ENCODE peak calls at places on chromosomes 7 and 10, in four cellular contexts. X is GM12878, G is IMR-90, P is mammary epithelial cell. K is an unnamed sample.
A peak's percentile ranks its signal among the peaks of the same experiment; 100 is the strongest.

GRCh38 chr10:49133706-49134248 is at the start of gene FAM170B:
- DNase-seq in X (no peak), G (no peak), P (no peak), K (no peak)

GRCh38 chr10:87059401-87059800 is 35.2 kb downstream of the GLUD1 start:
- DNase-seq in X (no peak), G (no peak), P (no peak), K (no peak)

GRCh38 chr7:124784879-124785818 is 19.6 kb upstream of the GPR37 start:
- DNase-seq in X (no peak), G (peak; percentile 73), P (peak; percentile 30), K (peak; percentile 75)

GRCh38 chr10:71727429-71728217 is 8.0 kb upstream of the C10orf105 start:
- DNase-seq in X (peak; percentile 90), G (no peak), P (peak; percentile 28), K (peak; percentile 84)

GRCh38 chr10:103193107-103193819 is at the start of gene NT5C2:
- DNase-seq in X (no peak), G (peak; percentile 72), P (peak; percentile 74), K (peak; percentile 78)

GRCh38 chr7:95596183-95597135 is at the start of gene PDK4:
- DNase-seq in X (no peak), G (peak; percentile 40), P (peak; percentile 1), K (no peak)

GRCh38 chr10:7011994-7012393 is 398.8 kb downstream of the SFMBT2 start:
- DNase-seq in X (no peak), G (no peak), P (no peak), K (no peak)

GRCh38 chr7:27188666-27189559 is 3.9 kb upstream of the HOXA11 start:
- DNase-seq in X (no peak), G (no peak), P (no peak), K (no peak)

GRCh38 chr10:95559466-95559865 is 1.7 kb downstream of the SORBS1 start:
- DNase-seq in X (no peak), G (no peak), P (no peak), K (no peak)

GRCh38 chr7:101575168-101575567 is 53.9 kb downstream of the MYL10 start:
- DNase-seq in X (no peak), G (no peak), P (no peak), K (no peak)

GRCh38 chr7:20784311-20785210 is 2.1 kb downstream of the SP8 start:
- DNase-seq in X (no peak), G (no peak), P (peak; percentile 66), K (no peak)
- H3K27me3 ChIP-seq in X (peaks cover 6% of the 10 kb centered on the region), G (peaks cover 58% of the 10 kb centered on the region), P (peaks cover 6% of the 10 kb centered on the region), K (no peaks in the 10 kb centered on the region)

GRCh38 chr7:23387583-23387982 is 82.7 kb downstream of the IGF2BP3 start:
- DNase-seq in X (no peak), G (no peak), P (no peak), K (no peak)

GRCh38 chr7:23393636-23394035 is 76.7 kb downstream of the IGF2BP3 start:
- DNase-seq in X (no peak), G (no peak), P (no peak), K (no peak)

GRCh38 chr7:23385120-23385519 is 85.2 kb downstream of the IGF2BP3 start:
- DNase-seq in X (no peak), G (no peak), P (no peak), K (no peak)

GRCh38 chr7:23394828-23395227 is 75.5 kb downstream of the IGF2BP3 start:
- DNase-seq in X (no peak), G (peak; percentile 42), P (no peak), K (no peak)

GRCh38 chr7:23389701-23390100 is 80.6 kb downstream of the IGF2BP3 start:
- DNase-seq in X (no peak), G (no peak), P (no peak), K (no peak)
- H4K20me1 ChIP-seq in X (no peaks in the 10 kb centered on the region), G (peaks cover 32% of the 10 kb centered on the region), P (no peaks in the 10 kb centered on the region), K (no peaks in the 10 kb centered on the region)

DNA sequence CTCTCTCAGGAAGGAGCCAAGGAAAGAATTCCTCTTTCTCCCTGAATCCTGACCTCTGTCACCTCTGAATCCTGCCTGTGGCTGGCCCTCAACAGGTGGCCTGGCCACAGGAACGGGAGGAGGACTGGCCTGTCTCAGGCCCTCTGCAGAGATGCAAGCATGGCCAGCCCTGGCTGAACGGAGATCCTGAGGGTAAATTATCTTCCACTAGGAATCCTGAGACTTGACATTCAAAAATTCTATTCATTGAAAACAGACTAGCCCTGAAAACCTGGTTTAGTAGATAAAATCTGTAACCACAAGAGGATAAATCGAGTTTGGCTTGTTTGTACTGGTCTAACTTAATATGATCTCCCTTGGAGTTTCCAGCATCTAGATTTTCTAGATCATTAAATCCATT is 579.3 kb downstream of the LRMDA start:
- DNase-seq in X (no peak), G (no peak), P (no peak), K (no peak)
- H3K27me3 ChIP-seq in X (no peaks in the 10 kb centered on the region), G (peaks cover 19% of the 10 kb centered on the region), P (peaks cover 2% of the 10 kb centered on the region), K (no peaks in the 10 kb centered on the region)

GRCh38 chr7:1993031-1993685 is 239.6 kb downstream of the MAD1L1 start:
- DNase-seq in X (no peak), G (no peak), P (no peak), K (no peak)
- H4K20me1 ChIP-seq in X (no peaks in the 10 kb centered on the region), G (no peaks in the 10 kb centered on the region), P (no peaks in the 10 kb centered on the region), K (no peaks in the 10 kb centered on the region)

GRCh38 chr10:129965940-129966339 is 1.9 kb upstream of the EBF3 start:
- DNase-seq in X (no peak), G (no peak), P (no peak), K (no peak)
- H3K27me3 ChIP-seq in X (peaks cover 7% of the 10 kb centered on the region), G (peaks cover 76% of the 10 kb centered on the region), P (peaks cover 67% of the 10 kb centered on the region), K (no peaks in the 10 kb centered on the region)

DNA sequence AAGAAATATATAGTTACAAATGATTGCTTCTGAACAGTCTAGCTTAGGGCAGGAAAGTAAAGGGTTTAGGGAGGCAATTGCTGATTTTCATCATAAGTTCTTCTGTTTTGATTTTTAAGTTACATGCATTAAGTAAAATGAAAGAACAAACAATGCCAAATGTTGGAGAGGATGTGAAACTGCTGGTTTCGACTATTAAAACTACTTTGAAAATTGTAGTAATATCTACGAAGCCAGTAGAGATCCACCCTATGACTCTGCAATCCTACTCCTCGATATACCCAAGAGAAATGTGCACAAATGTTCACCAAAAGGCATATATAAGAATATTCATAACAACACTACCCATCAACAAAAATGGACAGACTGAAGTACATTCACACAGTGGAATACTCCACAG is 24.3 kb downstream of the PDZD8 start:
- DNase-seq in X (no peak), G (no peak), P (no peak), K (peak; percentile 18)
- H4K20me1 ChIP-seq in X (no peaks in the 10 kb centered on the region), G (peaks cover 9% of the 10 kb centered on the region), P (no peaks in the 10 kb centered on the region), K (no peaks in the 10 kb centered on the region)

GRCh38 chr7:155448632-155449007 is 9.3 kb upstream of the EN2 start:
- DNase-seq in X (no peak), G (no peak), P (no peak), K (no peak)

GRCh38 chr7:155447603-155448002 is 10.3 kb upstream of the EN2 start:
- DNase-seq in X (no peak), G (no peak), P (no peak), K (no peak)

GRCh38 chr7:155450558-155450827 is 7.4 kb upstream of the EN2 start:
- DNase-seq in X (no peak), G (no peak), P (no peak), K (no peak)

GRCh38 chr7:155449880-155450557 is 7.9 kb upstream of the EN2 start:
- DNase-seq in X (no peak), G (no peak), P (no peak), K (no peak)

DNA sequence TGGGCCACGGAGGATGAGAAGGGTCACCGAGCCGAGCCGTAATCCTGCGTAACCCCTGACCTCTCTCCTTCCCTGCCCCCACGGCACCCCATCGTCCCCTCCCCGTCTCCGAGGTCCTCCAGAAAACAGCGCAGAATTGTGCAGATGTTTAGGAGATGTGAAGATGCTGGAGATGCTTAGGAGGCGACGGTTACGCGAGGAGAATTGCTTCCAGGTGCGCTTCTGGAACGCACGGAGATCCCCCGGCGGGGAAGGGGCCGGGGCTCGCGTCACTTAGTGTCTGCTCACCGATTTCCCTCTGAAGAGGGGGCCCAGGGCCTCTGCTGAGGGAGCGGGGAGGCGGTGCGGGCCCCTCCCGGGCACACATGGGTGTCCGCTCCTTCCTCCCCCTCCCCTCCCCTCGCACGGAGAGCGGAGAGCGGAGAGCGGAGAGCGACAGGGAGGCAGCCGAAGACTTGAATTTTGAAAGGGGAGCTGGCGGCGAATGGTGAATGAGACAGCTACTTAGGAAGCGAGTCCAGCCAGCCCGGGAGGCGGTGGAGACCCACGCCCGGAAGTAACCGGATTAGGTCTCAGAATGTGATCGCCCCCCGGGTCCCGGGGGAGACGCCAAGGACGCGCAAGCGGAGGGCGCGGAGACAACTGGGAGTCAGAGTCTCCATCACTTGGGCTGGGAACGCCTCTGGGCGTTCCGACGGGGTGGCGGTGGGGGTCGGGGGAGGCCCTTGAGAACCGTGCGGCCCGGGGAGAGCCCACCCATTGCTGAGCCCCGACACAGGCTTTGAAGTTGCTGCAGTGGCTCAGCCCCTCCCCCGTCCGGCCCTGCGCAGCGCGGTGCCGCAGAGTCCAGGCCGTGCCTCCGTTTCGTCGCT is 8.7 kb upstream of the EN2 start:
- DNase-seq in X (no peak), G (no peak), P (no peak), K (no peak)
- H3K27me3 ChIP-seq in X (peaks cover 12% of the 10 kb centered on the region), G (peaks cover 64% of the 10 kb centered on the region), P (peaks cover 61% of the 10 kb centered on the region), K (peaks cover 58% of the 10 kb centered on the region)

GRCh38 chr10:79072994-79073654 is 4.4 kb downstream of the ZMIZ1 start:
- DNase-seq in X (no peak), G (no peak), P (no peak), K (no peak)
- H4K20me1 ChIP-seq in X (no peaks in the 10 kb centered on the region), G (peaks cover 82% of the 10 kb centered on the region), P (no peaks in the 10 kb centered on the region), K (no peaks in the 10 kb centered on the region)

DNA sequence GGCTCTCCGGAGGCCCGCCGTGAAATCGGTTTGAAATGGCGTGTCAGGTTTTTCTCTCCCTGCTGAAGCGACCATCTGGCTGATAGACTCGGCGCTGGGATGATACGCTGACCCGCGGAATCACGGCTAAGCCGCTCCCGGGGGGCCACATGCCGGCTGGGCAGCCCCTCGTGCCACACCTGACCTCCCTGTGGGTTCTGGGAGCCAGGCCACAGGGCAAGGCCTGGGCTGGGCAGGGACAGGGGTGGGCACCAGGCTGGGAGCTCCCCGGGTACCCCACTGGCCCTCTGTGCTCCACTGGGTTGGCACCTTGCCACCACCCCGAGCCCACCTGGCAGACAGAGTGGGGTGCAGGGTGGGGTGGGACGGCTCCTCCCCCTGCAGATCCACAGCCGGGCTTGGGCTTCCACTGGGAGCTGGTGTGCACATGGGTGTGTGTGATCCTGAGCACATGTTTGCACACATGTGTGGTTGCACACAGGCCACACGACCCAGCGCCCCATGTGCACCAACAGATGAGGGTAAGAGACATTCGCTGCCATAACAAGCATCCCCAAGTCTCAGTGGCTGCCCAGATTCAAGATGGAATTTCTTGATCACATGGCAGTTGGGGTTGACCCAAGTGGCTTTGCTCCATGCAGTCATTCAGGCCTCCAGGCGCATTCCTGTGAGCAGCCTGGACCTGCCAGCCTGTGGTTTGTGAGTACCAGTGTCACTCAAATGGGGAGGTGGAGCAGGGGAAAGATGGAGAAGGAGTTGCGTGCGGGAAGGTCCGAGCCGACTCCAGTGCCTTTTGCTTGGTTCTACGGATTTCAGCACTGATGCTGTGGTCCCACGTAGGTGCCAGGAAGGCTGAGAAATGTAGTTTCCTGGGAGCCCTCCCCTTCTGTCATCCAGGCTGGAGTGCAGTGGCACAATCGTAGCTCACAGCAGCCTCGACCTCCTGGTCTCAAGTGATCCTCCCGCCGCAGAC is 79.7 kb downstream of the UNCX start:
- DNase-seq in X (no peak), G (no peak), P (peak; percentile 8), K (no peak)
- H3K27me3 ChIP-seq in X (no peaks in the 10 kb centered on the region), G (peaks cover 18% of the 10 kb centered on the region), P (no peaks in the 10 kb centered on the region), K (peaks cover 85% of the 10 kb centered on the region)